ENCODE peak calls at places on chromosomes 12 and 14, in seven cellular contexts. D is HepG2, P is endothelial cell of umbilical vein, L is HCT116, S is SK-N-SH, J is H1, B is K562. V is an unnamed sample.

GRCh38 chr12:95774311-95775045 is 16.1 kb downstream of the NTN4 start:
- DNase-seq in P (no peak), L (no peak), J (no peak), B (no peak), D (no peak), S (no peak), V (no peak)

GRCh38 chr14:98103705-98104104 is 1168.3 kb downstream of the BCL11B start:
- DNase-seq in S (no peak), J (no peak), B (no peak), L (no peak), P (no peak), D (no peak), V (no peak)

GRCh38 chr12:84411031-84411430 is 501.6 kb downstream of the SLC6A15 start:
- DNase-seq in D (no peak), S (no peak), L (no peak), P (no peak), B (no peak), J (no peak), V (no peak)

GRCh38 chr12:100733817-100734593 is 60.6 kb upstream of the ANO4 start:
- DNase-seq in P (peak), D (peak), L (peak), S (no peak), J (no peak), B (peak), V (peak)

GRCh38 chr12:47752552-47752951 is 6.1 kb downstream of the RAPGEF3 start:
- DNase-seq in S (no peak), L (no peak), B (no peak), J (no peak), D (no peak), P (no peak), V (no peak)

GRCh38 chr12:50751921-50752721 is 11.8 kb upstream of the ATF1 start:
- DNase-seq in S (no peak), B (no peak), L (no peak), J (no peak), P (no peak), D (no peak), V (no peak)

GRCh38 chr12:2739069-2739468 is 55.7 kb upstream of the FKBP4 start:
- DNase-seq in L (no peak), J (no peak), P (no peak), S (no peak), D (no peak), B (no peak), V (no peak)

GRCh38 chr14:34179723-34180122 is 228.8 kb upstream of the EGLN3 start:
- DNase-seq in L (no peak), P (no peak), S (no peak), B (no peak), D (no peak), J (no peak), V (no peak)

GRCh38 chr14:104594310-104595046 is 10.1 kb downstream of the TMEM179 start:
- DNase-seq in D (no peak), J (no peak), S (peak), L (no peak), P (no peak), B (no peak), V (no peak)

GRCh38 chr12:51246254-51246853 is 7.7 kb downstream of the DAZAP2 start:
- DNase-seq in J (no peak), L (no peak), B (peak), D (no peak), S (peak), P (peak), V (peak)

GRCh38 chr14:65941091-65941490 is 528.6 kb downstream of the FUT8 start:
- DNase-seq in P (no peak), D (no peak), S (no peak), B (no peak), J (no peak), L (no peak), V (no peak)

GRCh38 chr12:6508087-6508486 is 14.2 kb downstream of the NCAPD2 start:
- DNase-seq in S (no peak), L (no peak), P (no peak), D (no peak), B (no peak), J (no peak), V (no peak)

DNA sequence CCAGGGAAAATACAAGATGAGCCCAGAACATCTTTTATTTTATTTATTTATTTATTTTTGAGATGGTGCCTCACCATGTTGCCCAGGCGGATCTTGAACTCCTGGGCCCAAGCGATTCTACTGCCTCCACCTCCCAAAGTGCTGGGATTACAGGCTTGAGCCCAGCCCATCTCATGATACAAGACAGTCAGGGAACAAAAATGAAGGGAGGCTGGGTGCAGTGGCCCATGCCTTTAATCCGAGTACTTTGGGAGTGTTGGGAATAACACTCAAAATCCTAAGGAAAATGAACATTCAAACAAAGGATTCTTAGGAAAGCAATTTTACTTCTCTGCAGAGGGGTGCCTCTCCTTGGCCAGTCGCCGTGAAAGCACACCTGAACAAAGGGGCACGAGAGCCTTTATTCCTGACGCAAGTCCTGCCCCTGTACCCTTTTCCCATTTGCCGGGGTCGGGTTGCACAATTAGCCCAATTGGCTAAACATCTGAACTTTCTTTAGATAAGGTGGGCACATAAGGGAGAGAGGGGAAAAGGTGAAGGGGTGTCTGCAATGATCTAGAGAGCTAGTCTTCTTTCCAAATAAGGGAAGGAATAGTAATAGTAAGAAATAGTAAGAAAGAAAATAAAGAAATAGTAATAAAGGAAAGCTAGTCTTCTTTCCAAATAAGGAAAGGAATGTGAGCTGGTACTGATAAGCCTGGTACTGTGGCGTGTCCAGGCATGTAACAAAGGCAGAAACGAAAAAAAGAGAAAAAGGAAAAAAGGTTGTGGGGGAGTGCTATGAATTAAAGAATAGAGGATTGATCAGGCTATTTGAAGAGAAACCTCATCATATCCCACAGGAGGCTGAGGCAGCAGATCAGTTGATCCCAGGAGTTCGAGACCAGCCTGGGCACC is 13.4 kb downstream of the NCAPD2 start:
- DNase-seq in L (no peak), P (peak), D (no peak), S (no peak), B (no peak), J (peak), V (no peak)
- H3K9ac ChIP-seq in L (no peak), P (no peak), D (no peak), S (peak), B (no peak), J (no peak), V (no peak)

DNA sequence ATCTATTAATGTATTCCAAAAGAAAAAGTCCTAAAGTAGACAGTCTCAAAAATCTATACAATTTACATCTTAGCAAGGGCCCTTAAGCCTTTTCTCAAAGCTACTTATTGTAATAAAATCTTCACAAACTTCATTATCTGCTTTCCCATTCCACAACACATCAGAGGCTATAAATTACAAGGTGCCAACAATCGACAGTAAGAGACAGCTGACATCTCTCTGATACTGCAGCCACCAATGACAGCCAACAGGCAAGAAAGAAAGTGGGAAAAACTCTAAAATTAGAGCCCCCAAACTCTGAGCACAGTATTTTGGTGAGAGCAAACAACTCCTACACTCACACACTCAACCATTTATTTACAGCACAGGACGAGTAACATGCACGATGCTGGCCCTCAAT is 2.2 kb downstream of the ANGEL1 start:
- DNase-seq in B (peak), P (no peak), J (no peak), S (no peak), D (no peak), L (no peak), V (no peak)
- H3K4me3 ChIP-seq in B (peak), P (no peak), J (no peak), S (peak), D (no peak), L (no peak), V (peak)

DNA sequence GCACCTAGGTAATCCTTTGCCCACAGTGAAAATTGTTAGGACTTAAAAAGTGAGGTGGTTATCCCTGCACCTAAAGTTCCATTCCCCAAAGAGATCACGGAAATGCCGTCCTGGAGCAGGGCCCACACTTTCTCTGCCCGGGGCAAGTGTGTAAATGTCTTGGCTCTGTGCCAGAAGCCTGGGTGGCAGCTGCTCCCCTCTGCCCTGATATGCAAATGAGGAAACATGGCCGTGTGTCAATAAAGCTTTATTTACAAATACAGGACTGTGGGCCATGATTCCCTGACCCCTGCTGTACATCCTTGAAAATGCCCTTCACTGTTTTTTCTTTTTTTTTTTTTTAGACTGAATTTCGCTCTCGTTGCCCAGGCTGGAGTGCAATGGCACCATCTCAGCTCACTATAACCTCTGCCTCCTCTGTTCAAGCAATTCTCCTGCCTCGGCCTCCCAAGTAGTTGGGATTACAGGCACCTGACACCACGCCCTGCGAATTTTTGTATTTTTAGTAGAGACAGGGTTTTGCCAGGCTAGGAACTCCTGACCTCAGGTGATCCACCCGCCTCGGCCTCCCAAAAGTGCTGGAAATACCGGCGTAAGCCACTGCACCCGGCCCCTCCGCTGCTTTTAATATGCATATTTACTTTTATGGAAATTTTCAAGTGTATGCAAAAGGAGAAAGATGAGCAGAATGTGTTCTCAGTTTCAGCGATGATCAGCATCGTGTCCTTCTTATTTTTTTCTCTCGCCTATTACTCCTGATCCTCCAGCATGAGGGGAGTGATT is 75.5 kb downstream of the GALNT9 start:
- DNase-seq in L (no peak), J (no peak), D (no peak), B (no peak), P (no peak), S (no peak), V (no peak)
- TF ChIP-seq POLR2AphosphoS5 in L (no peak), J (no peak), D (no peak), B (no peak), P (no peak), S (no peak), V (peak)

GRCh38 chr12:12893438-12893837 is 2.1 kb downstream of the GPRC5A start:
- DNase-seq in P (no peak), S (no peak), D (no peak), L (no peak), B (no peak), J (no peak), V (no peak)

GRCh38 chr12:12890815-12891645 is at the start of gene GPRC5A:
- DNase-seq in D (peak), B (peak), S (peak), P (peak), L (peak), J (peak), V (no peak)

GRCh38 chr12:12890492-12890814 is 909 bp upstream of the GPRC5A start:
- DNase-seq in P (peak), L (no peak), S (peak), D (no peak), J (no peak), B (no peak), V (no peak)

GRCh38 chr12:12892670-12893290 is 1.4 kb downstream of the GPRC5A start:
- DNase-seq in S (no peak), B (no peak), D (no peak), J (no peak), P (no peak), L (no peak), V (no peak)

GRCh38 chr12:12891646-12892355 is 439 bp downstream of the GPRC5A start:
- DNase-seq in P (no peak), B (no peak), L (no peak), D (no peak), S (no peak), J (no peak), V (no peak)
- H3K9ac ChIP-seq in P (peak), B (no peak), L (peak), D (no peak), S (peak), J (no peak), V (no peak)

GRCh38 chr12:104297477-104298113 is 5.9 kb upstream of the EID3 start:
- DNase-seq in J (no peak), S (no peak), D (no peak), B (no peak), L (no peak), P (no peak), V (no peak)

GRCh38 chr12:104296718-104297117 is 6.8 kb upstream of the EID3 start:
- DNase-seq in L (no peak), S (no peak), P (no peak), J (no peak), D (no peak), B (no peak), V (no peak)

GRCh38 chr12:104292872-104293794 is 10.4 kb upstream of the EID3 start:
- DNase-seq in B (no peak), J (no peak), S (no peak), L (no peak), P (no peak), D (no peak), V (no peak)

GRCh38 chr12:104294845-104295674 is 8.5 kb upstream of the EID3 start:
- DNase-seq in S (no peak), P (no peak), B (no peak), D (no peak), L (no peak), J (no peak), V (no peak)

GRCh38 chr12:104295954-104296353 is 7.6 kb upstream of the EID3 start:
- DNase-seq in S (no peak), D (no peak), P (no peak), B (no peak), L (no peak), J (no peak), V (no peak)
- H3K4me3 ChIP-seq in S (no peak), D (no peak), P (no peak), B (no peak), L (no peak), J (no peak), V (no peak)

DNA sequence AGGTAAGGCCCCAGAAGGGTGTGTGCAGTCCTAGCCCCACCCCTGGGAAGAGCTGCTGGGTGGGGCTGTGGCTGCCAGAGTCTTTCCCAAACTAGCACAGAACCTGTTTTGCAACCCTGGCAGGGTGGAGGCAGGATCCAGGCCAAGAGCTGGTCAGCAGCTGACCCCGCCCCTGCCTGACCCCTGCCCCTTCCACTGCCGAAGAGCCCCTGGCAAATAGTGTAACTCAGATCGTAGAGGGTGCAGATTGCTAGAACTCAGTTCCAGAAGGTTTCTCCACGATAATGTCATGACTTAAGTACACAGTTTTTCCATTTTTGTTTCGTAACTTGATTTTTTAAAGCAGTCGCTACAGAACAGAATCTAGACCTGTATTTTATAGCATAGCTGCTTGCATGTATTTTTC is 26.7 kb upstream of the PNMA1 start:
- DNase-seq in L (peak), J (no peak), P (no peak), B (peak), S (peak), D (peak), V (no peak)
- TF ChIP-seq POLR2AphosphoS5 in L (peak), J (no peak), P (no peak), B (no peak), S (no peak), D (no peak), V (no peak)

GRCh38 chr14:103140316-103141109 is 17.3 kb downstream of the TNFAIP2 start:
- DNase-seq in D (peak), S (no peak), L (no peak), B (no peak), J (no peak), P (no peak), V (no peak)

GRCh38 chr14:103137721-103138482 is 14.6 kb downstream of the TNFAIP2 start:
- DNase-seq in J (no peak), D (no peak), B (no peak), P (no peak), L (no peak), S (no peak), V (no peak)

GRCh38 chr14:103138483-103139370 is 15.5 kb downstream of the TNFAIP2 start:
- DNase-seq in B (no peak), S (no peak), P (no peak), L (no peak), J (peak), D (no peak), V (no peak)

GRCh38 chr14:103141117-103141796 is 18.0 kb downstream of the TNFAIP2 start:
- DNase-seq in J (peak), S (peak), B (peak), L (peak), D (peak), P (peak), V (no peak)

GRCh38 chr14:103139371-103140016 is 16.2 kb downstream of the TNFAIP2 start:
- DNase-seq in S (no peak), B (no peak), P (no peak), D (no peak), L (no peak), J (no peak), V (no peak)
- H3K9ac ChIP-seq in S (no peak), B (no peak), P (no peak), D (no peak), L (no peak), J (no peak), V (no peak)

GRCh38 chr12:123954647-123955350 is 17.8 kb downstream of the CCDC92 start:
- DNase-seq in S (no peak), J (no peak), L (no peak), P (no peak), D (no peak), B (no peak), V (no peak)

GRCh38 chr12:123949118-123949774 is 23.4 kb downstream of the CCDC92 start:
- DNase-seq in S (no peak), D (peak), P (no peak), B (no peak), J (no peak), L (no peak), V (no peak)

GRCh38 chr12:123950476-123951169 is 22.0 kb downstream of the CCDC92 start:
- DNase-seq in L (no peak), S (no peak), B (no peak), P (no peak), D (no peak), J (no peak), V (no peak)

GRCh38 chr12:123951467-123951866 is 21.2 kb downstream of the CCDC92 start:
- DNase-seq in J (no peak), S (no peak), L (no peak), B (no peak), D (no peak), P (no peak), V (no peak)

DNA sequence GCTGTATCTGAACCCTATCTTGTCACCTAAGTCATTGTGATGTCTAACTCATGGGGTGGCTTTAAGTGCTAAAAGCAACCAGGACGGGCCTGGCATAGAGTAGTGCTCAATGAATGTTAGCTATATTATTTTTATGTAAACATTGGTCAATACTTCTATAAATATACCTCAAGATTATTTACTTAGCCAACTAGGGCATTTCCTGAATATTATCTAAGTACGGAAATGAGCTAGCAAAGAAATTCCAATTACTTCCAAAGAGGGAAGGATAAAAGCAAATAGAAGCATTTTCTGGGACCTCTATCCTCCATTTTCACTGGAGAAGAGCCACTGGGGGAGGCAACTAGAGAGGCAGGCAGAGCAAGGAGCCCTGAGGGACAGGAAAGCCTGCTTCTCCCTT is 20.6 kb downstream of the CCDC92 start:
- DNase-seq in S (no peak), L (no peak), B (no peak), D (no peak), J (no peak), P (peak), V (no peak)
- H3K4me3 ChIP-seq in S (no peak), L (no peak), B (no peak), D (no peak), J (no peak), P (no peak), V (no peak)

V was measured in SK-N-MC.